ENCODE peak calls at places on chromosomes 4 and X, in four cellular contexts. One of them, this sample, is unnamed.

GRCh38 chr4:7347981-7348380 is 86.7 kb downstream of the PSAPL1 start:
- DNase-seq in H1: no peak
- DNase-seq in fibroblast of lung: peak
- DNase-seq in neural progenitor cell: no peak
- DNase-seq in this sample: no peak

GRCh38 chr4:76765473-76766183 is 132.3 kb downstream of the SOWAHB start:
- DNase-seq in neural progenitor cell: no peak
- DNase-seq in H1: no peak
- DNase-seq in fibroblast of lung: no peak
- DNase-seq in this sample: no peak

GRCh38 chr4:137703225-137703624 is 170.9 kb upstream of the PCDH18 start:
- DNase-seq in H1: no peak
- DNase-seq in fibroblast of lung: no peak
- DNase-seq in neural progenitor cell: no peak
- DNase-seq in this sample: no peak

GRCh38 chrX:29269390-29269789 is 682.1 kb downstream of the IL1RAPL1 start:
- DNase-seq in fibroblast of lung: no peak
- DNase-seq in neural progenitor cell: no peak
- DNase-seq in H1: no peak
- DNase-seq in this sample: no peak

GRCh38 chr4:46933686-46934085 is 24.6 kb upstream of the COX7B2 start:
- DNase-seq in H1: no peak
- DNase-seq in neural progenitor cell: no peak
- DNase-seq in fibroblast of lung: peak
- DNase-seq in this sample: peak

GRCh38 chr4:82748781-82749504 is 49.7 kb downstream of the SCD5 start:
- DNase-seq in neural progenitor cell: no peak
- DNase-seq in H1: no peak
- DNase-seq in fibroblast of lung: peak
- DNase-seq in this sample: no peak

GRCh38 chr4:113148925-113149324 is 99.5 kb downstream of the ANK2 start:
- DNase-seq in H1: no peak
- DNase-seq in fibroblast of lung: no peak
- DNase-seq in neural progenitor cell: no peak
- DNase-seq in this sample: no peak

GRCh38 chr4:58734030-58734673 is 1624.0 kb upstream of the IGFBP7 start:
- DNase-seq in H1: no peak
- DNase-seq in fibroblast of lung: no peak
- DNase-seq in neural progenitor cell: no peak
- DNase-seq in this sample: no peak

GRCh38 chr4:55491486-55491885 is 55.2 kb downstream of the CLOCK start:
- DNase-seq in H1: no peak
- DNase-seq in fibroblast of lung: peak
- DNase-seq in neural progenitor cell: no peak
- DNase-seq in this sample: no peak

GRCh38 chr4:57193996-57194675 is 84.0 kb upstream of the IGFBP7 start:
- DNase-seq in neural progenitor cell: peak
- DNase-seq in H1: peak
- DNase-seq in fibroblast of lung: no peak
- DNase-seq in this sample: no peak
- H3K9ac ChIP-seq in neural progenitor cell: no peak
- H3K9ac ChIP-seq in H1: no peak
- H3K9ac ChIP-seq in fibroblast of lung: no peak
- H3K9ac ChIP-seq in this sample: no peak

GRCh38 chr4:185656467-185656890 is 121.2 kb upstream of the PDLIM3 start:
- DNase-seq in fibroblast of lung: peak
- DNase-seq in neural progenitor cell: peak
- DNase-seq in H1: peak
- DNase-seq in this sample: peak
- TF ChIP-seq CTCF in fibroblast of lung: peak
- TF ChIP-seq CTCF in neural progenitor cell: no peak
- TF ChIP-seq CTCF in H1: no peak
- TF ChIP-seq CTCF in this sample: peak

GRCh38 chr4:115723621-115724020 is 610.2 kb upstream of the NDST4 start:
- DNase-seq in fibroblast of lung: no peak
- DNase-seq in neural progenitor cell: no peak
- DNase-seq in H1: no peak
- DNase-seq in this sample: no peak

GRCh38 chr4:115720611-115721010 is 607.2 kb upstream of the NDST4 start:
- DNase-seq in fibroblast of lung: peak
- DNase-seq in neural progenitor cell: no peak
- DNase-seq in H1: no peak
- DNase-seq in this sample: peak
- H3K4me3 ChIP-seq in fibroblast of lung: no peak
- H3K4me3 ChIP-seq in neural progenitor cell: no peak
- H3K4me3 ChIP-seq in H1: no peak
- H3K4me3 ChIP-seq in this sample: no peak

GRCh38 chrX:1452497-1453389 is at the start of gene ASMTL:
- DNase-seq in fibroblast of lung: peak
- DNase-seq in H1: peak
- DNase-seq in neural progenitor cell: peak
- DNase-seq in this sample: peak
- H3K9ac ChIP-seq in fibroblast of lung: peak
- H3K9ac ChIP-seq in H1: peak
- H3K9ac ChIP-seq in neural progenitor cell: peak
- H3K9ac ChIP-seq in this sample: peak

GRCh38 chr4:165385124-165385523 is 6.3 kb downstream of the CPE start:
- DNase-seq in neural progenitor cell: no peak
- DNase-seq in fibroblast of lung: no peak
- DNase-seq in H1: no peak
- DNase-seq in this sample: no peak

GRCh38 chr4:165382640-165383039 is 3.8 kb downstream of the CPE start:
- DNase-seq in fibroblast of lung: no peak
- DNase-seq in H1: no peak
- DNase-seq in neural progenitor cell: peak
- DNase-seq in this sample: no peak

GRCh38 chr4:165383757-165384156 is 4.9 kb downstream of the CPE start:
- DNase-seq in neural progenitor cell: peak
- DNase-seq in fibroblast of lung: peak
- DNase-seq in H1: no peak
- DNase-seq in this sample: peak

GRCh38 chr4:165384186-165384585 is 5.4 kb downstream of the CPE start:
- DNase-seq in neural progenitor cell: no peak
- DNase-seq in H1: no peak
- DNase-seq in fibroblast of lung: no peak
- DNase-seq in this sample: no peak

DNA sequence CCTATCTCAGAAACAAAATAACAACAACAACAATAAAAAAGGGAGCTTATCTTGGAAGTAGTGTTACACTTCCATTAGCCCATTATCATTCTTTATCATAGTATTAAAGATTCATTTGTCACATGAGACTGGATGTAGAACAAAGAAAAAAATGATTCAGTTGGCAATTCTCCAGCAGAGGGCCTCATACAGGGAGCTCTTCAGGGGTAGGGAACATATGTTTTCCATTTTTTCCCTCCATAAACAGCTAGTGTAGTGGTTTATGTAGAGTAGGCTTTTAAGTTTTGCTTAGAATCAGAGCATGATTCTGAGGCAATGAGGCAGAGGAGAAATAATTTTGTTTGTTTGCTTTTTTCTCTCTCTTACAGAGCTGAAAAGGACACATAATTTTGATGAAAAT is 5.8 kb downstream of the CPE start:
- DNase-seq in H1: no peak
- DNase-seq in fibroblast of lung: peak
- DNase-seq in neural progenitor cell: no peak
- DNase-seq in this sample: no peak
- TF ChIP-seq CTCF in H1: no peak
- TF ChIP-seq CTCF in fibroblast of lung: no peak
- TF ChIP-seq CTCF in neural progenitor cell: peak
- TF ChIP-seq CTCF in this sample: no peak

GRCh38 chr4:153528705-153529493 is 62.7 kb downstream of the TMEM131L start:
- DNase-seq in fibroblast of lung: no peak
- DNase-seq in neural progenitor cell: no peak
- DNase-seq in H1: peak
- DNase-seq in this sample: no peak

GRCh38 chr4:153532227-153532626 is 66.1 kb downstream of the TMEM131L start:
- DNase-seq in neural progenitor cell: no peak
- DNase-seq in H1: no peak
- DNase-seq in fibroblast of lung: no peak
- DNase-seq in this sample: no peak

GRCh38 chr4:153529646-153530045 is 63.5 kb downstream of the TMEM131L start:
- DNase-seq in neural progenitor cell: no peak
- DNase-seq in H1: no peak
- DNase-seq in fibroblast of lung: no peak
- DNase-seq in this sample: no peak

GRCh38 chr4:153530996-153531375 is 64.8 kb downstream of the TMEM131L start:
- DNase-seq in H1: no peak
- DNase-seq in fibroblast of lung: no peak
- DNase-seq in neural progenitor cell: no peak
- DNase-seq in this sample: no peak

GRCh38 chr4:153530284-153530995 is 64.3 kb downstream of the TMEM131L start:
- DNase-seq in H1: no peak
- DNase-seq in fibroblast of lung: no peak
- DNase-seq in neural progenitor cell: no peak
- DNase-seq in this sample: no peak
- H3K4me3 ChIP-seq in H1: no peak
- H3K4me3 ChIP-seq in fibroblast of lung: no peak
- H3K4me3 ChIP-seq in neural progenitor cell: no peak
- H3K4me3 ChIP-seq in this sample: no peak

This sample was measured in mammary epithelial cell.